ENCODE peak calls at places on chromosomes 7 and 10, in seven cellular contexts. Q is psoas muscle; M is effector memory CD4-positive, alpha-beta T cell; T is prostate gland; F is K562; Y is upper lobe of right lung; X is body of pancreas. B is an unnamed sample. For H3K36me3, the result is how much of the 10 kb centered on the place peaks cover.

GRCh38 chr10:12235796-12236195 is 39.8 kb downstream of the CDC123 start:
- DNase-seq in Q (no peak), M (no peak), T (peak), F (no peak), Y (no peak), X (peak), B (no peak)

GRCh38 chr10:118045842-118046490 is 775 bp downstream of the RAB11FIP2 start:
- DNase-seq in Q (no peak), M (peak), T (peak), F (peak), Y (no peak), X (peak), B (peak)

GRCh38 chr7:728602-729001 is 1.5 kb upstream of the PRKAR1B start:
- DNase-seq in Q (no peak), M (no peak), T (no peak), F (no peak), Y (no peak), X (no peak), B (peak)

GRCh38 chr10:79483299-79483698 is 29.0 kb upstream of the EIF5AL1 start:
- DNase-seq in Q (no peak), M (no peak), T (no peak), F (no peak), Y (no peak), X (no peak), B (no peak)

GRCh38 chr7:155948423-155948822 is 136.2 kb upstream of the SHH start:
- DNase-seq in Q (no peak), M (no peak), T (no peak), F (no peak), Y (no peak), X (no peak), B (no peak)

GRCh38 chr10:89118091-89118490 is 89.0 kb downstream of the CH25H start:
- DNase-seq in Q (no peak), M (no peak), T (no peak), F (no peak), Y (no peak), X (no peak), B (no peak)

GRCh38 chr7:128962837-128963236 is 25.1 kb downstream of the IRF5 start:
- DNase-seq in Q (no peak), M (no peak), T (no peak), F (no peak), Y (no peak), X (no peak), B (no peak)

GRCh38 chr10:8052344-8052969 is 2.0 kb upstream of the GATA3 start:
- DNase-seq in Q (no peak), M (no peak), T (no peak), F (no peak), Y (no peak), X (no peak), B (no peak)

GRCh38 chr7:99835189-99835588 is 7.4 kb downstream of the CYP3A43 start:
- DNase-seq in Q (no peak), M (no peak), T (no peak), F (peak), Y (no peak), X (no peak), B (no peak)

GRCh38 chr10:110461088-110461487 is 36.6 kb upstream of the DUSP5 start:
- DNase-seq in Q (no peak), M (no peak), T (no peak), F (no peak), Y (no peak), X (no peak), B (no peak)

GRCh38 chr7:24836084-24836483 is 78.8 kb upstream of the GSDME start:
- DNase-seq in Q (no peak), M (no peak), T (no peak), F (no peak), Y (no peak), X (no peak), B (no peak)

GRCh38 chr10:44516941-44517340 is 132.0 kb upstream of the CXCL12 start:
- DNase-seq in Q (no peak), M (no peak), T (no peak), F (no peak), Y (no peak), X (no peak), B (no peak)

GRCh38 chr7:90411510-90411909 is 8.2 kb downstream of the CLDN12 start:
- DNase-seq in Q (no peak), M (no peak), T (no peak), F (no peak), Y (no peak), X (no peak), B (no peak)

DNA sequence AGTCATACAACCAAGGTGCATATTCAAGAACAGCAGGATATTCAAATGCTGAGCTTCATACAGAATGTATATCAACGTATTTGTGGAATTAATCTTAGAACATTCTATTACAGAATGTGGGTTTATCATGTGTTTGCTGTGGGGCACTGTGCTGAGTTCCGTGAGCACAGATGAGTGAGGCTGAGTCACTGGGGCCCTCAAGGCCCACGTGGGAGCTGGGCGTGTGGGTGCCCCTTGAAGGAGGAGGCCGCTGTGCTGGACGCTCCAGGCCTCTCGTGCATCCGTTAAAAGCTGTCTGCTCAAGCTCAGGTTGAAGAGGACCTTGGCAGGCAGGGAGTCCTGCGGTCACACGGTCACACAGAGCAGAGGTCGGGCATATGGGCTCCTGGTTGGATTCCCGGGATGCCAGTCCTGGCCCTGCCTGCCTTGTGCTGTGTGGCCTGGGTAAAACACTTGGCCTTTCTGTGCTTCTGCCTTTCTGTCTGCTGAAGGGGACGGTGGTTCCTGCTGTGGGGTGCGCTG is 70.1 kb downstream of the GLRX3 start:
- DNase-seq in Q (no peak), M (no peak), T (no peak), F (no peak), Y (no peak), X (no peak), B (no peak)
- H3K36me3 ChIP-seq in Q (under half), M (under half), T (under half), F (under half), Y (under half), X (under half), B (under half)

DNA sequence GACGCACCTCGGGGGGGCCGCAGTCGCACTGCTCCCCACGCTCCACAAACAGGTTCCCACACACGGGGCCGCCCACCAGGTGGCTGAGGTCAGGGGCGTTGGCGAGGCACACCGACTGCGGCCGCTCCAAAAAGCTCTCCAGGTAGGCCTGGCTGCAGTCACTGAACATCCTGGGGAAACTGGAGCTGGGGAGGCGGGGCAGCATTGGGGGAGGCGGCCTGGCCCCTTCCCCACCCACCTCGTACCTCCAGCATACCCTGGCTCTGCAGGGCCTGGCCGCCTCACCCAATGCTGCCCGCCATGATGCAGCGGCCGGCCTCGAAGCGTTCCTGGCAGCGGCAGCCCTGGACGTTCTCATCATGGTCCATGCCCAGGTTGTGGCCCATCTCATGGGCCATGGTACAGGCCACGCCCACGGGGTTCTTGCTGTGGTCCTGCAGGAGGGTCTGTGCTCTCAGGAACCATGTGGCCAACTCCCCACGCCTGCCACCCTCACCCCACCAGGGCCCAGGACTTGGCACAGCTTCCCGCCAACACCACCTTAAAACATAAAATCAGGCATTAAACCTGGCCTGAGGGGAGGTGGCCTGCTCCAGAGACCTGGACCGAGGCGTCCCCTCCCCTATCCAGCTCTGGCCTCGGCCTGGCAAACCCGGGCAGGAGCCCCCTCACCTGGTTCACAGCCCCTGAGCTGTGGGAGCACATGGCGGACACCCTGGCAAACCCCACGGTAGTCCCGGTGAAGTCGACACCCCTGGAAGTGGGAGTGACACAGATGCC is 5.0 kb downstream of the ADAM8 start:
- DNase-seq in Q (no peak), M (no peak), T (no peak), F (no peak), Y (no peak), X (no peak), B (no peak)
- H3K27ac ChIP-seq in Q (no peak), M (no peak), T (no peak), F (no peak), Y (no peak), X (no peak), B (no peak)

GRCh38 chr10:52314822-52315552 is 906 bp downstream of the DKK1 start:
- DNase-seq in Q (no peak), M (no peak), T (no peak), F (no peak), Y (peak), X (peak), B (no peak)
- H3K4me3 ChIP-seq in Q (peak), M (no peak), T (peak), F (no peak), Y (peak), X (no peak), B (peak)

GRCh38 chr10:70482982-70483760 is 4.6 kb downstream of the PALD1 start:
- DNase-seq in Q (no peak), M (no peak), T (no peak), F (no peak), Y (no peak), X (no peak), B (no peak)
- H3K36me3 ChIP-seq in Q (under half), M (under half), T (under half), F (under half), Y (under half), X (under half), B (under half)

GRCh38 chr10:86205086-86205760 is 161.4 kb downstream of the GRID1 start:
- DNase-seq in Q (no peak), M (no peak), T (no peak), F (no peak), Y (peak), X (no peak), B (no peak)
- H3K27ac ChIP-seq in Q (no peak), M (no peak), T (no peak), F (no peak), Y (no peak), X (no peak), B (no peak)

GRCh38 chr10:103543617-103544525 is 50.4 kb downstream of the NEURL1 start:
- DNase-seq in Q (no peak), M (no peak), T (no peak), F (no peak), Y (peak), X (no peak), B (no peak)

GRCh38 chr10:103544657-103545310 is 51.3 kb downstream of the NEURL1 start:
- DNase-seq in Q (no peak), M (no peak), T (no peak), F (no peak), Y (peak), X (no peak), B (no peak)

GRCh38 chr10:103545366-103545765 is 51.9 kb downstream of the NEURL1 start:
- DNase-seq in Q (no peak), M (no peak), T (no peak), F (no peak), Y (peak), X (no peak), B (no peak)

GRCh38 chr10:103540722-103541121 is 47.2 kb downstream of the NEURL1 start:
- DNase-seq in Q (no peak), M (no peak), T (no peak), F (no peak), Y (peak), X (no peak), B (no peak)

DNA sequence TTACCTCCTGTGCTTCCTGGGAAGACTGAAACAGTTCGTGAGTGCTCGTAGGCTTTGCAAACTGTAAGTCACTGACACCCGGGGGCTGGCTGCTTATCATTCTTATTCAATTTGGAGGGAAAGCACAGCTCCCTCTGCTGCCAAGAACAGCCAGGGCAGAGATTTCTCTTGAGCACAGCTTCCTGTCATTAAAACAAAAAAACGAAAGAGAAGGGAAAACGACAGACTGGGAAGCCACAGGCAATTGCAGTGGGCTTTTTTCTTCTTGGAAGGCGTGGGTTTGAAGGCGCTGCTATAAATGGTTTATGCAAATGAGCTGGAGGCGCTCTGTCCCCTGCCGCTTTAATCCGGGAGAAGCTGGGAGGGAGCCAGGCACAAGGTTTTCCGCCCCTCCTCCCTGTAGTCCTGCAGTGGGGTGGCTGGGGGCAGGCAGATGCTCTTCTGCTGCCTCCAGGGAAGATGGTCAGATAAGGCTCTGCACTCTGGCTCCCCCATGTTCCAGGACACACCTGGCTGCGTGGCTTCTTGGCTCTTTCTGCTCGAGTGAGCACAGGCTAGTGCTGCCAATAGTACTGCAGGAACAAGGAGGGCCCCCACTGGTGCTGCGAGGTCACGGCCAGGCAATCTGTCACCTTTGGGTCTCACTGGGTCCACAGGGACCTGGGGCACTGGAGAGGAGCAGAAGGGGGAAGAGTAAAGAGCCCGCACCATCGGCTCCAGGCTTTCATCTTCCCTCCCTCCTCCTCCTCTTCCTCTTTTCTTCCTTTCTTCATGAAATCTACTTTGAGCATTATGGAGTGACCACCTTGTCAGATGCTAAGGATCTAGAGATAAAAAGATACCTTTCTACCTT is 49.5 kb downstream of the NEURL1 start:
- DNase-seq in Q (no peak), M (no peak), T (peak), F (peak), Y (peak), X (peak), B (peak)
- H3K4me3 ChIP-seq in Q (peak), M (peak), T (peak), F (no peak), Y (peak), X (no peak), B (peak)